ENCODE peak calls at places on chromosomes 2 and 18, in eight cellular contexts. One of them, this sample, is unnamed.
A peak's percentile ranks its signal among the peaks of the same experiment; 100 is the strongest.

GRCh38 chr2:237791977-237792727 is 6.4 kb upstream of the RBM44 start:
- DNase-seq in NCI-H460: no peak
- DNase-seq in skeletal muscle cell: no peak
- DNase-seq in KBM-7: peak; percentile 3
- DNase-seq in H54: no peak
- DNase-seq in GM12865: no peak
- DNase-seq in stimulated activated CD4-positive, alpha-beta T cell treated with anti-CD3 and anti-CD28 coated beads, TNF-alpha, amount 100 ng/mL, for 48 hours: no peak
- DNase-seq in PC-9: peak; percentile 59
- DNase-seq in this sample: no peak

GRCh38 chr2:12554235-12555011 is 162.3 kb upstream of the TRIB2 start:
- DNase-seq in NCI-H460: no peak
- DNase-seq in skeletal muscle cell: no peak
- DNase-seq in KBM-7: no peak
- DNase-seq in H54: no peak
- DNase-seq in GM12865: no peak
- DNase-seq in stimulated activated CD4-positive, alpha-beta T cell treated with anti-CD3 and anti-CD28 coated beads, TNF-alpha, amount 100 ng/mL, for 48 hours: no peak
- DNase-seq in PC-9: no peak
- DNase-seq in this sample: no peak

GRCh38 chr2:73920577-73921545 is 5.8 kb upstream of the DGUOK start:
- DNase-seq in NCI-H460: peak; percentile 44
- DNase-seq in skeletal muscle cell: no peak
- DNase-seq in KBM-7: peak; percentile 77
- DNase-seq in H54: peak; percentile 31
- DNase-seq in GM12865: peak; percentile 42
- DNase-seq in stimulated activated CD4-positive, alpha-beta T cell treated with anti-CD3 and anti-CD28 coated beads, TNF-alpha, amount 100 ng/mL, for 48 hours: no peak
- DNase-seq in PC-9: no peak
- DNase-seq in this sample: no peak

GRCh38 chr2:42922790-42923631 is 130.6 kb upstream of the HAAO start:
- DNase-seq in NCI-H460: no peak
- DNase-seq in skeletal muscle cell: peak; percentile 90
- DNase-seq in KBM-7: no peak
- DNase-seq in H54: no peak
- DNase-seq in GM12865: no peak
- DNase-seq in stimulated activated CD4-positive, alpha-beta T cell treated with anti-CD3 and anti-CD28 coated beads, TNF-alpha, amount 100 ng/mL, for 48 hours: no peak
- DNase-seq in PC-9: peak; percentile 43
- DNase-seq in this sample: no peak

GRCh38 chr2:182831097-182831496 is 35.3 kb downstream of the FRZB start:
- DNase-seq in NCI-H460: no peak
- DNase-seq in skeletal muscle cell: no peak
- DNase-seq in KBM-7: no peak
- DNase-seq in H54: no peak
- DNase-seq in GM12865: no peak
- DNase-seq in stimulated activated CD4-positive, alpha-beta T cell treated with anti-CD3 and anti-CD28 coated beads, TNF-alpha, amount 100 ng/mL, for 48 hours: no peak
- DNase-seq in PC-9: no peak
- DNase-seq in this sample: no peak

GRCh38 chr2:189874571-189875320 is 90.5 kb downstream of the PMS1 start:
- DNase-seq in NCI-H460: no peak
- DNase-seq in skeletal muscle cell: no peak
- DNase-seq in KBM-7: no peak
- DNase-seq in H54: no peak
- DNase-seq in GM12865: peak; percentile 5
- DNase-seq in stimulated activated CD4-positive, alpha-beta T cell treated with anti-CD3 and anti-CD28 coated beads, TNF-alpha, amount 100 ng/mL, for 48 hours: no peak
- DNase-seq in PC-9: no peak
- DNase-seq in this sample: no peak

GRCh38 chr18:47077111-47077510 is 41.7 kb upstream of the ELOA2 start:
- DNase-seq in NCI-H460: no peak
- DNase-seq in skeletal muscle cell: no peak
- DNase-seq in KBM-7: no peak
- DNase-seq in H54: no peak
- DNase-seq in GM12865: no peak
- DNase-seq in stimulated activated CD4-positive, alpha-beta T cell treated with anti-CD3 and anti-CD28 coated beads, TNF-alpha, amount 100 ng/mL, for 48 hours: no peak
- DNase-seq in PC-9: no peak
- DNase-seq in this sample: no peak

GRCh38 chr2:56337342-56337741 is 153.6 kb downstream of the CCDC85A start:
- DNase-seq in NCI-H460: no peak
- DNase-seq in skeletal muscle cell: no peak
- DNase-seq in KBM-7: no peak
- DNase-seq in H54: no peak
- DNase-seq in GM12865: no peak
- DNase-seq in stimulated activated CD4-positive, alpha-beta T cell treated with anti-CD3 and anti-CD28 coated beads, TNF-alpha, amount 100 ng/mL, for 48 hours: no peak
- DNase-seq in PC-9: no peak
- DNase-seq in this sample: no peak

GRCh38 chr2:157747695-157748370 is 119.2 kb upstream of the ACVR1C start:
- DNase-seq in NCI-H460: no peak
- DNase-seq in skeletal muscle cell: peak; percentile 84
- DNase-seq in KBM-7: no peak
- DNase-seq in H54: no peak
- DNase-seq in GM12865: peak; percentile 31
- DNase-seq in stimulated activated CD4-positive, alpha-beta T cell treated with anti-CD3 and anti-CD28 coated beads, TNF-alpha, amount 100 ng/mL, for 48 hours: no peak
- DNase-seq in PC-9: no peak
- DNase-seq in this sample: no peak

GRCh38 chr18:62730926-62731325 is 15.6 kb downstream of the PHLPP1 start:
- DNase-seq in NCI-H460: no peak
- DNase-seq in skeletal muscle cell: no peak
- DNase-seq in KBM-7: no peak
- DNase-seq in H54: no peak
- DNase-seq in GM12865: no peak
- DNase-seq in stimulated activated CD4-positive, alpha-beta T cell treated with anti-CD3 and anti-CD28 coated beads, TNF-alpha, amount 100 ng/mL, for 48 hours: no peak
- DNase-seq in PC-9: no peak
- DNase-seq in this sample: no peak

GRCh38 chr2:1738646-1739302 is 5.5 kb downstream of the PXDN start:
- DNase-seq in NCI-H460: no peak
- DNase-seq in skeletal muscle cell: no peak
- DNase-seq in KBM-7: no peak
- DNase-seq in H54: no peak
- DNase-seq in GM12865: no peak
- DNase-seq in stimulated activated CD4-positive, alpha-beta T cell treated with anti-CD3 and anti-CD28 coated beads, TNF-alpha, amount 100 ng/mL, for 48 hours: no peak
- DNase-seq in PC-9: no peak
- DNase-seq in this sample: no peak

GRCh38 chr18:79927597-79928562 is 23.6 kb downstream of the SLC66A2 start:
- DNase-seq in NCI-H460: no peak
- DNase-seq in skeletal muscle cell: no peak
- DNase-seq in KBM-7: no peak
- DNase-seq in H54: no peak
- DNase-seq in GM12865: no peak
- DNase-seq in stimulated activated CD4-positive, alpha-beta T cell treated with anti-CD3 and anti-CD28 coated beads, TNF-alpha, amount 100 ng/mL, for 48 hours: no peak
- DNase-seq in PC-9: no peak
- DNase-seq in this sample: no peak

GRCh38 chr2:120820885-120821279 is 85.2 kb downstream of the GLI2 start:
- DNase-seq in NCI-H460: no peak
- DNase-seq in skeletal muscle cell: peak; percentile 74
- DNase-seq in KBM-7: no peak
- DNase-seq in H54: no peak
- DNase-seq in GM12865: peak; percentile 6
- DNase-seq in stimulated activated CD4-positive, alpha-beta T cell treated with anti-CD3 and anti-CD28 coated beads, TNF-alpha, amount 100 ng/mL, for 48 hours: no peak
- DNase-seq in PC-9: no peak
- DNase-seq in this sample: no peak

GRCh38 chr2:125581561-125581960 is 1074.4 kb upstream of the GYPC start:
- DNase-seq in NCI-H460: no peak
- DNase-seq in skeletal muscle cell: no peak
- DNase-seq in KBM-7: no peak
- DNase-seq in H54: no peak
- DNase-seq in GM12865: no peak
- DNase-seq in stimulated activated CD4-positive, alpha-beta T cell treated with anti-CD3 and anti-CD28 coated beads, TNF-alpha, amount 100 ng/mL, for 48 hours: no peak
- DNase-seq in PC-9: no peak
- DNase-seq in this sample: no peak

GRCh38 chr2:3268705-3269029 is 109.0 kb downstream of the EIPR1 start:
- DNase-seq in NCI-H460: no peak
- DNase-seq in skeletal muscle cell: no peak
- DNase-seq in KBM-7: no peak
- DNase-seq in H54: no peak
- DNase-seq in GM12865: no peak
- DNase-seq in stimulated activated CD4-positive, alpha-beta T cell treated with anti-CD3 and anti-CD28 coated beads, TNF-alpha, amount 100 ng/mL, for 48 hours: no peak
- DNase-seq in PC-9: no peak
- DNase-seq in this sample: no peak

GRCh38 chr2:190150413-190150812 is 87.9 kb upstream of the MSTN start:
- DNase-seq in NCI-H460: no peak
- DNase-seq in skeletal muscle cell: no peak
- DNase-seq in KBM-7: no peak
- DNase-seq in H54: no peak
- DNase-seq in GM12865: no peak
- DNase-seq in stimulated activated CD4-positive, alpha-beta T cell treated with anti-CD3 and anti-CD28 coated beads, TNF-alpha, amount 100 ng/mL, for 48 hours: no peak
- DNase-seq in PC-9: no peak
- DNase-seq in this sample: no peak

GRCh38 chr2:177334940-177335543 is 57.5 kb upstream of the AGPS start:
- DNase-seq in NCI-H460: peak; percentile 47
- DNase-seq in skeletal muscle cell: no peak
- DNase-seq in KBM-7: peak; percentile 64
- DNase-seq in H54: peak; percentile 9
- DNase-seq in GM12865: peak; percentile 50
- DNase-seq in stimulated activated CD4-positive, alpha-beta T cell treated with anti-CD3 and anti-CD28 coated beads, TNF-alpha, amount 100 ng/mL, for 48 hours: no peak
- DNase-seq in PC-9: peak; percentile 68
- DNase-seq in this sample: no peak

GRCh38 chr2:70248810-70249438 is 496 bp upstream of the TIA1 start:
- DNase-seq in NCI-H460: peak; percentile 82
- DNase-seq in skeletal muscle cell: no peak
- DNase-seq in KBM-7: peak; percentile 95
- DNase-seq in H54: peak; percentile 26
- DNase-seq in GM12865: no peak
- DNase-seq in stimulated activated CD4-positive, alpha-beta T cell treated with anti-CD3 and anti-CD28 coated beads, TNF-alpha, amount 100 ng/mL, for 48 hours: peak; percentile 79
- DNase-seq in PC-9: no peak
- DNase-seq in this sample: peak; percentile 96

This sample was measured in Panc1.